ENCODE peak calls at places on chromosomes 13 and 19, in seven cellular contexts. F is HCT116, C is spleen, I is transverse colon, Y is breast epithelium, P is SK-N-SH, Q is upper lobe of left lung. W is an unnamed sample.

GRCh38 chr19:35063940-35064818 is 22.7 kb downstream of the HPN start:
- DNase-seq in F (no peak), C (no peak), I (no peak), Y (no peak), P (no peak), Q (no peak), W (no peak)

GRCh38 chr19:11737964-11738745 is 591 bp downstream of the ZNF823 start:
- DNase-seq in F (no peak), C (peak), I (peak), Y (peak), P (peak), Q (peak), W (peak)

GRCh38 chr13:28324181-28324789 is 170.6 kb downstream of the FLT1 start:
- DNase-seq in F (peak), C (no peak), I (peak), Y (no peak), P (peak), Q (peak), W (no peak)

GRCh38 chr13:111893607-111894443 is 173.1 kb upstream of the SOX1 start:
- DNase-seq in F (no peak), C (no peak), I (no peak), Y (no peak), P (no peak), Q (no peak), W (no peak)

GRCh38 chr13:111325941-111326620 is 5.6 kb downstream of the TEX29 start:
- DNase-seq in F (no peak), C (peak), I (no peak), Y (no peak), P (no peak), Q (no peak), W (no peak)

GRCh38 chr19:12665281-12665573 is 1.3 kb downstream of the MAN2B1 start:
- DNase-seq in F (no peak), C (peak), I (peak), Y (no peak), P (no peak), Q (peak), W (no peak)

GRCh38 chr13:109348514-109349340 is 437.7 kb downstream of the IRS2 start:
- DNase-seq in F (no peak), C (no peak), I (no peak), Y (no peak), P (no peak), Q (no peak), W (no peak)

GRCh38 chr19:17183271-17183757 is 31.8 kb upstream of the USE1 start:
- DNase-seq in F (no peak), C (peak), I (no peak), Y (no peak), P (no peak), Q (no peak), W (no peak)

GRCh38 chr19:46849610-46850009 is 1.0 kb downstream of the AP2S1 start:
- DNase-seq in F (no peak), C (peak), I (no peak), Y (no peak), P (no peak), Q (no peak), W (peak)

GRCh38 chr13:75544681-75545333 is 4.8 kb upstream of the UCHL3 start:
- DNase-seq in F (no peak), C (no peak), I (no peak), Y (peak), P (no peak), Q (no peak), W (no peak)

GRCh38 chr19:35643255-35644205 is 2.0 kb downstream of the ETV2 start:
- DNase-seq in F (peak), C (peak), I (peak), Y (peak), P (peak), Q (peak), W (peak)

GRCh38 chr13:33690321-33690720 is 127.6 kb upstream of the RFC3 start:
- DNase-seq in F (no peak), C (no peak), I (no peak), Y (no peak), P (no peak), Q (no peak), W (no peak)

GRCh38 chr13:30744056-30744684 is 8.8 kb downstream of the ALOX5AP start:
- DNase-seq in F (peak), C (peak), I (peak), Y (peak), P (no peak), Q (peak), W (no peak)

GRCh38 chr19:49492573-49493411 is 3.4 kb upstream of the RPS11 start:
- DNase-seq in F (no peak), C (no peak), I (no peak), Y (no peak), P (no peak), Q (no peak), W (no peak)

GRCh38 chr19:49491804-49492572 is 4.2 kb upstream of the RPS11 start:
- DNase-seq in F (no peak), C (no peak), I (no peak), Y (no peak), P (no peak), Q (no peak), W (no peak)

GRCh38 chr19:49490287-49491029 is 3.0 kb downstream of the RPL13A start:
- DNase-seq in F (no peak), C (no peak), I (no peak), Y (no peak), P (no peak), Q (no peak), W (no peak)

GRCh38 chr19:49489601-49490167 is 2.3 kb downstream of the RPL13A start:
- DNase-seq in F (no peak), C (no peak), I (no peak), Y (no peak), P (no peak), Q (no peak), W (no peak)

GRCh38 chr19:49491030-49491803 is 3.8 kb downstream of the RPL13A start:
- DNase-seq in F (no peak), C (no peak), I (no peak), Y (no peak), P (no peak), Q (no peak), W (no peak)
- TF ChIP-seq POLR2AphosphoS5 in F (no peak), C (no peak), I (no peak), Y (no peak), P (no peak), Q (no peak), W (no peak)

DNA sequence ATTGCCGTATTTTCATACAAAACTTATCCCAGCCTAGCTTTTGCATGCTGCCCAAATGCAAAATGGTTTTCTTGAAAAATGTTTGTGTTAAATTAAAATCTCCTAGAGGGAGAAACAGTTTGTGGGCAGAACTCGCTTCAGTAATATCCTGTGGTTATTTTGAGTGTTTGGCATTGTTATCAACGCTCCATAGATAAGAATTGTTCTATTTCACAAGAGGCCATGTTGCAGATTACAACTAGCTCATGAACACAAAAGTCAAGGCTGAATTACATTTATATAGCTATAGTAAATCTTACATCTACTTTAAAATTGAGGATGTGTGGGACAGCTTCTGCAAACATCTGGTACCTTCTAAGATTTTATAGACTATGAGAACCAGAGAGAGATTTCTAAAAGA is 447.9 kb downstream of the DCT start:
- DNase-seq in F (no peak), C (no peak), I (no peak), Y (no peak), P (no peak), Q (no peak), W (no peak)
- H3K27ac ChIP-seq in F (no peak), C (no peak), I (no peak), Y (no peak), P (no peak), Q (no peak), W (no peak)

GRCh38 chr19:19171821-19172532 is 1.9 kb upstream of the MEF2B start:
- DNase-seq in F (no peak), C (no peak), I (no peak), Y (no peak), P (no peak), Q (no peak), W (no peak)

GRCh38 chr19:19167612-19168011 is 2.5 kb downstream of the MEF2B start:
- DNase-seq in F (no peak), C (no peak), I (no peak), Y (no peak), P (no peak), Q (no peak), W (no peak)

GRCh38 chr19:19169236-19170052 is 619 bp downstream of the MEF2B start:
- DNase-seq in F (no peak), C (no peak), I (no peak), Y (no peak), P (no peak), Q (no peak), W (no peak)

GRCh38 chr19:19171110-19171672 is 1.1 kb upstream of the MEF2B start:
- DNase-seq in F (no peak), C (no peak), I (no peak), Y (no peak), P (no peak), Q (no peak), W (no peak)

GRCh38 chr19:19170053-19170945 is at the start of gene MEF2B:
- DNase-seq in F (no peak), C (peak), I (peak), Y (peak), P (peak), Q (peak), W (no peak)
- TF ChIP-seq POLR2AphosphoS5 in F (no peak), C (peak), I (no peak), Y (no peak), P (no peak), Q (no peak), W (no peak)

DNA sequence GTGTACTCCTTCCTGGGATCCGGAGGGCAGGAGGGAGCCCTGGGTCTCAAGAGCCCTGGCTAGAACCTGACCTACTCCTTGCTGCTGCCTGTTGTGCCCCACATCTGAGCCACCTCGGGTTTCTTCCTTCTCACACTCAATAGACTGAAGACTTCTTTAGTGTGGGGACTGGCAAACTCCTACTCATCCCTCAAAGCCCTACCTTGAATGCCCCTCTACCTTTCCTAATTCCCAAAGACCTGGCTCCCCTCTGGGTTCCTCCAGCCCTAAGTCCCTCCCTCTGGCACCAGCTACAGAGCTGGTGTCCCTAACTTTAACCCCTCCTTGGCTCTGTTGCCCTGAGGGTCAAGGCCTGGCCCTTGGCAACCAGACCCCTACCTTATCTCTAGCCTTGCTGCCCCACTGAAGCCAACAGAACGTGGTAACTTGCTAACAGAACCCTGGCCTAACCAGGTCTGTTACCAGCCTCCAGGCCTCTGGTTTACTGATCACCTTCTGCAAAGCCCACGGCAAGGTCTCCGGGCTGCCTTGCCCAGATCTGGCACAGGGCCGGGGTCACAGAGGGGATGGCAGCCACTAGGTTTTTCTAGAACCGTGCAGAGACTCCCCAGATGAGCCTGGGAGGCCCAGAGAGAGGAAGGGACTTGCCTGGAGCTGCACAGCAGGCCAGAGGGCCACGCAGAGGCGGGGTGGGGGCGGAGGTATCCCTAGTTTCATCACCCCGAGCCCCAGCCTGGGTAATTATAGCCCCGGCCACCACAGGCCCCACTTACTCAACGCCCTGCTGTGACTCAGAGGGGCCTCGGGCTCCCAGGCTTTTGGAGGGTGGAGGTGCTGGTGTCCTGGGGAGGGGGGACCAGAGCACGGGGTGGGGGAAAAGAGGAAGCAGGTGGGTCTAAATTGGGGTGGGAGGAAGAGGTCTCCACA is 15.3 kb downstream of the ZBTB7A start:
- DNase-seq in F (no peak), C (no peak), I (peak), Y (no peak), P (no peak), Q (peak), W (no peak)
- H3K27ac ChIP-seq in F (peak), C (peak), I (peak), Y (peak), P (no peak), Q (peak), W (peak)

DNA sequence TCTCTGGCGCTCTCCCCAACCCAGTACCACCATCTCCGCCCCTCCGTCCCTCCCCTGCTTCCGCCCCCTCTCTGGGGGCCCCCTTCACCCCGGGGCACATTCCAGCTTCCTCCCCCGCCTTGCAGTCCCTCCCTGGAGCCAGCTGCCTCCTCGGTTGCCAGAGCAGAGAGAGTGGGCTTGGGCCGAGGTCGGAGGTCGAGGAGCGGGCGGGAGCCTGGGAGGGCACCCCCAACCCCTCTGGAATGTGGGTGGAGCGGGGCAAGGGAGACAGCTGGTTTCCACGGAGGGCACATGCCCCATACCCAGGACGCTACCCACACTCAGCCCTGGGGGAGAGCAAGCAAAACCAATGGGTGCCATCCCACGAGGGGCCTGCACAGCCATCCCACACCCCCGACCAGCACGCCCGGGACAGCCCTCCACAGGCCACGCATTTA is 6.4 kb upstream of the CIRBP start:
- DNase-seq in F (no peak), C (peak), I (peak), Y (peak), P (no peak), Q (no peak), W (no peak)
- TF ChIP-seq POLR2AphosphoS5 in F (no peak), C (peak), I (no peak), Y (no peak), P (no peak), Q (no peak), W (no peak)

GRCh38 chr19:3482507-3483225 is 575 bp downstream of the SMIM44 start:
- DNase-seq in F (no peak), C (no peak), I (peak), Y (no peak), P (peak), Q (no peak), W (no peak)
- H3K27ac ChIP-seq in F (no peak), C (no peak), I (peak), Y (no peak), P (no peak), Q (no peak), W (no peak)

W was measured in sigmoid colon.